ENCODE peak calls at places on chromosomes 16 and 17, in seven cellular contexts. G, F, D, Y, P, C and L are unnamed samples.

GRCh38 chr16:56675685-56676210 is 6.1 kb downstream of the MT1H start:
- DNase-seq in G (no peak), F (no peak), D (no peak), Y (no peak), P (no peak), C (no peak), L (no peak)

GRCh38 chr17:19384723-19385391 is 2.1 kb downstream of the MFAP4 start:
- DNase-seq in G (no peak), F (peak; percentile 84), D (peak; percentile 75), Y (peak; percentile 94), P (peak; percentile 95), C (peak; percentile 76), L (no peak)

GRCh38 chr17:38898291-38898679 is 27.1 kb upstream of the LASP1NB start:
- DNase-seq in G (peak; percentile 38), F (no peak), D (no peak), Y (no peak), P (no peak), C (no peak), L (no peak)

GRCh38 chr16:1071561-1072225 is 854 bp upstream of the SSTR5 start:
- DNase-seq in G (no peak), F (no peak), D (no peak), Y (no peak), P (no peak), C (no peak), L (no peak)

GRCh38 chr17:16463341-16464000 is 28.5 kb downstream of the LRRC75A start:
- DNase-seq in G (no peak), F (peak; percentile 95), D (no peak), Y (no peak), P (peak; percentile 64), C (peak; percentile 75), L (no peak)

GRCh38 chr17:65345261-65346060 is 208.3 kb downstream of the RGS9 start:
- DNase-seq in G (no peak), F (no peak), D (no peak), Y (no peak), P (no peak), C (no peak), L (no peak)

GRCh38 chr16:73739049-73739769 is 557.4 kb upstream of the PSMD7 start:
- DNase-seq in G (no peak), F (no peak), D (no peak), Y (no peak), P (peak; percentile 2), C (no peak), L (no peak)

GRCh38 chr16:1812732-1813163 is 13.9 kb downstream of the HAGH start:
- DNase-seq in G (peak; percentile 35), F (peak; percentile 84), D (peak; percentile 78), Y (no peak), P (peak; percentile 86), C (peak; percentile 89), L (peak; percentile 79)

GRCh38 chr17:8019161-8019560 is 16.7 kb downstream of the GUCY2D start:
- DNase-seq in G (no peak), F (no peak), D (no peak), Y (no peak), P (no peak), C (no peak), L (no peak)

GRCh38 chr16:907361-907760 is 63.4 kb downstream of the LMF1 start:
- DNase-seq in G (no peak), F (no peak), D (no peak), Y (no peak), P (no peak), C (no peak), L (peak; percentile 34)

GRCh38 chr17:16371742-16372141 is 9.1 kb upstream of the UBB start:
- DNase-seq in G (no peak), F (peak; percentile 26), D (no peak), Y (no peak), P (peak; percentile 24), C (no peak), L (no peak)

GRCh38 chr17:66941773-66942452 is 22.6 kb upstream of the CACNG4 start:
- DNase-seq in G (no peak), F (no peak), D (no peak), Y (no peak), P (no peak), C (no peak), L (peak; percentile 42)

GRCh38 chr16:72961115-72961832 is 86.7 kb downstream of the ZFHX3 start:
- DNase-seq in G (no peak), F (peak; percentile 83), D (no peak), Y (peak; percentile 21), P (peak; percentile 28), C (no peak), L (no peak)

GRCh38 chr17:82148011-82148410 is 50.0 kb upstream of the FASN start:
- DNase-seq in G (no peak), F (no peak), D (no peak), Y (no peak), P (no peak), C (no peak), L (no peak)

GRCh38 chr16:89137666-89138512 is 33.7 kb upstream of the CDH15 start:
- DNase-seq in G (no peak), F (no peak), D (no peak), Y (no peak), P (no peak), C (no peak), L (peak; percentile 61)

GRCh38 chr16:2954647-2955381 is 9.3 kb upstream of the KREMEN2 start:
- DNase-seq in G (no peak), F (no peak), D (no peak), Y (no peak), P (no peak), C (no peak), L (peak; percentile 46)

GRCh38 chr17:35750526-35751395 is 2.3 kb downstream of the GAS2L2 start:
- DNase-seq in G (no peak), F (peak; percentile 34), D (no peak), Y (no peak), P (no peak), C (no peak), L (no peak)

GRCh38 chr17:63699638-63700527 is at the start of gene LIMD2:
- DNase-seq in G (peak; percentile 76), F (peak; percentile 99), D (no peak), Y (no peak), P (peak; percentile 76), C (peak; percentile 66), L (no peak)

GRCh38 chr17:57939797-57940196 is 15.4 kb downstream of the CUEDC1 start:
- DNase-seq in G (peak; percentile 95), F (no peak), D (no peak), Y (no peak), P (no peak), C (no peak), L (no peak)

GRCh38 chr16:89687092-89687940 is 827 bp downstream of the CDK10 start:
- DNase-seq in G (peak; percentile 73), F (no peak), D (no peak), Y (no peak), P (peak; percentile 45), C (peak; percentile 79), L (no peak)

GRCh38 chr17:81037026-81037782 is 2.3 kb downstream of the BAIAP2 start:
- DNase-seq in G (no peak), F (no peak), D (peak; percentile 80), Y (peak; percentile 68), P (no peak), C (peak; percentile 91), L (no peak)

GRCh38 chr17:40480501-40481003 is 20.9 kb downstream of the TNS4 start:
- DNase-seq in G (peak; percentile 67), F (no peak), D (no peak), Y (no peak), P (peak; percentile 64), C (peak; percentile 30), L (no peak)

GRCh38 chr17:4087911-4088693 is 54.7 kb downstream of the ZZEF1 start:
- DNase-seq in G (no peak), F (no peak), D (no peak), Y (no peak), P (peak; percentile 33), C (no peak), L (no peak)

GRCh38 chr17:35390663-35391062 is 17.2 kb upstream of the SLFN11 start:
- DNase-seq in G (no peak), F (no peak), D (no peak), Y (no peak), P (peak; percentile 3), C (no peak), L (no peak)

GRCh38 chr17:17036520-17036998 is 5.7 kb upstream of the MPRIP start:
- DNase-seq in G (no peak), F (no peak), D (no peak), Y (peak; percentile 67), P (no peak), C (no peak), L (no peak)

DNA sequence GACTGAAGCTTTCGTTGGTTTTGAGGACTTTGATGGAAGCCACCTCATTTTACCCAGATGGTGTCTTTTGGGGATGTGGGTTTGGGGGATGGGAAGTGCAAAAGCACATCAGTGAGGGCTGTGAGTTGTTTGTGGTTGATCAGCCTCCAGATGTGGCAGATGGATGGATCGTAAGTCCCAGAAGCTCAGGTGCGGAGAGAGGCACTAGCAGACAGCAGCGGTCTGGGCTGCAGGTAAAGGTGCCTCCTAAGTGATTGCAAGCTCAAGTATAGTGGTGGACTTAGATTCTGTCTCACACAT is 18.0 kb downstream of the HS3ST3B1 start:
- DNase-seq in G (no peak), F (no peak), D (no peak), Y (no peak), P (no peak), C (no peak), L (no peak)
- H3K4me1 ChIP-seq in G (no peaks in the 10 kb centered on the region), F (no peaks in the 10 kb centered on the region), D (no peaks in the 10 kb centered on the region), Y (no peaks in the 10 kb centered on the region), P (peaks cover 16% of the 10 kb centered on the region), C (no peaks in the 10 kb centered on the region), L (no peaks in the 10 kb centered on the region)

GRCh38 chr17:79987187-79987889 is 48.3 kb downstream of the TBC1D16 start:
- DNase-seq in G (no peak), F (no peak), D (no peak), Y (no peak), P (peak; percentile 39), C (no peak), L (no peak)
- H3K4me1 ChIP-seq in G (no peaks in the 10 kb centered on the region), F (peaks cover 29% of the 10 kb centered on the region), D (no peaks in the 10 kb centered on the region), Y (peaks cover 11% of the 10 kb centered on the region), P (peaks cover 42% of the 10 kb centered on the region), C (peaks cover 69% of the 10 kb centered on the region), L (peaks cover 19% of the 10 kb centered on the region)

DNA sequence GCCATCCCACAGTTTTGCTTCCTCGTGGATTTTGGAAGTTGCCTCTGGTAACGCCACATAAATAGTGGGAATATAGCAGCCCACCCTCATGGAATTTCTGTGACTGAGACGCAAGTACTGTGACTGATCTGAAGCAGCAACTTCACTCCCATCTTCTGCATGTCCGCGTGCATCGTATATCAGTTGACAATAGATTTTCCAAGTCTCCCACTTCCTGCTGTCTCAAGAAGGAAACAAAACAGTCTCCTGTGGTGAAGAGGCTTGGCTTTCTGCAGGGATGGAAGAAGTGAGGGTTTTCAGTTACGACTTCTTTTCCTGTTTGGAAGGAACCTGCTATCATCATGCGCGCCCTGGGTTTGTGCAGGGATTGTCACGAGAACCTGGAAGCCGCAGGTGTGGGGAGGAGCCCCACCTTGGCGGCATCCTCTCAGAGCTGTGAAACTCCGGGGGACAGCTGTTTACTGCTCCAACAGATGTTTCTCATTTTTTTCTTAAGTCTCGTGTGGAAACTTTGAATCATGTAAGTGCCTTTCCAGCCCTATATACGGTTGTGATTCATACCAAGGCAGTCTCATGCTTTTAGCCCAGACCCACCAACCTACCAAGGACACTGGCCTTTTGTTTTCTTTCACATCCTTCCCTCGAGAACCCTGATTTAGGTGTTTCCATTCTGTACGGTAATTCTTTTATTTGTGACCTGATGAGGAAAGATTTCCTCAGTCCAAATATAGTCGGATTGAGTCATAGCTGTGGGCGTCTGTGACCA is 57.5 kb downstream of the WIPI1 start:
- DNase-seq in G (peak; percentile 71), F (no peak), D (peak; percentile 9), Y (no peak), P (peak; percentile 83), C (no peak), L (no peak)
- H3K4me1 ChIP-seq in G (peaks cover 30% of the 10 kb centered on the region), F (peaks cover 3% of the 10 kb centered on the region), D (peaks cover 3% of the 10 kb centered on the region), Y (peaks cover 2% of the 10 kb centered on the region), P (peaks cover 30% of the 10 kb centered on the region), C (peaks cover 7% of the 10 kb centered on the region), L (no peaks in the 10 kb centered on the region)

GRCh38 chr16:68086860-68087268 is 1.7 kb downstream of the NFATC3 start:
- DNase-seq in G (no peak), F (no peak), D (no peak), Y (no peak), P (no peak), C (no peak), L (no peak)
- H3K4me1 ChIP-seq in G (peaks cover 67% of the 10 kb centered on the region), F (peaks cover 24% of the 10 kb centered on the region), D (peaks cover 8% of the 10 kb centered on the region), Y (peaks cover 20% of the 10 kb centered on the region), P (peaks cover 56% of the 10 kb centered on the region), C (peaks cover 56% of the 10 kb centered on the region), L (peaks cover 38% of the 10 kb centered on the region)